ENCODE peak calls at places on chromosomes 11 and 22, in six cellular contexts. One of them, this sample, is unnamed.

GRCh38 chr11:77101043-77101537 is 1.6 kb upstream of the OMP start:
- DNase-seq in astrocyte: no peak
- DNase-seq in lower lobe of right lung: peak; percentile 5
- DNase-seq in ACHN: peak; percentile 34
- DNase-seq in GM13977: peak; percentile 72
- DNase-seq in A549: peak; percentile 57
- DNase-seq in this sample: no peak

GRCh38 chr11:47539681-47540039 is 13.3 kb downstream of the CELF1 start:
- DNase-seq in astrocyte: no peak
- DNase-seq in lower lobe of right lung: no peak
- DNase-seq in ACHN: no peak
- DNase-seq in GM13977: no peak
- DNase-seq in A549: no peak
- DNase-seq in this sample: no peak

GRCh38 chr11:64605656-64606585 is 14.9 kb downstream of the SLC22A12 start:
- DNase-seq in astrocyte: no peak
- DNase-seq in lower lobe of right lung: no peak
- DNase-seq in ACHN: no peak
- DNase-seq in GM13977: no peak
- DNase-seq in A549: no peak
- DNase-seq in this sample: no peak

GRCh38 chr11:57323503-57324153 is 1.1 kb downstream of the TNKS1BP1 start:
- DNase-seq in astrocyte: peak; percentile 15
- DNase-seq in lower lobe of right lung: no peak
- DNase-seq in ACHN: peak; percentile 37
- DNase-seq in GM13977: no peak
- DNase-seq in A549: no peak
- DNase-seq in this sample: no peak

GRCh38 chr11:128727811-128728431 is 34.0 kb downstream of the FLI1 start:
- DNase-seq in astrocyte: no peak
- DNase-seq in lower lobe of right lung: no peak
- DNase-seq in ACHN: no peak
- DNase-seq in GM13977: no peak
- DNase-seq in A549: no peak
- DNase-seq in this sample: no peak

GRCh38 chr11:58075781-58076180 is 45.0 kb downstream of the OR6Q1 start:
- DNase-seq in astrocyte: peak; percentile 41
- DNase-seq in lower lobe of right lung: no peak
- DNase-seq in ACHN: no peak
- DNase-seq in GM13977: no peak
- DNase-seq in A549: no peak
- DNase-seq in this sample: no peak

GRCh38 chr22:40499187-40499753 is 128.9 kb downstream of the SGSM3 start:
- DNase-seq in astrocyte: peak; percentile 99
- DNase-seq in lower lobe of right lung: no peak
- DNase-seq in ACHN: peak; percentile 90
- DNase-seq in GM13977: peak; percentile 43
- DNase-seq in A549: peak; percentile 89
- DNase-seq in this sample: no peak

GRCh38 chr11:100878474-100878873 is 191.4 kb downstream of the ARHGAP42 start:
- DNase-seq in astrocyte: peak; percentile 56
- DNase-seq in lower lobe of right lung: no peak
- DNase-seq in ACHN: no peak
- DNase-seq in GM13977: no peak
- DNase-seq in A549: no peak
- DNase-seq in this sample: no peak

GRCh38 chr11:67649634-67650540 is 643 bp downstream of the ACY3 start:
- DNase-seq in astrocyte: no peak
- DNase-seq in lower lobe of right lung: no peak
- DNase-seq in ACHN: peak; percentile 33
- DNase-seq in GM13977: no peak
- DNase-seq in A549: no peak
- DNase-seq in this sample: no peak

GRCh38 chr11:44627911-44628729 is 62.7 kb downstream of the CD82 start:
- DNase-seq in astrocyte: peak; percentile 61
- DNase-seq in lower lobe of right lung: peak; percentile 70
- DNase-seq in ACHN: no peak
- DNase-seq in GM13977: peak; percentile 72
- DNase-seq in A549: no peak
- DNase-seq in this sample: peak; percentile 32

GRCh38 chr11:59756496-59756840 is 1.3 kb downstream of the STX3 start:
- DNase-seq in astrocyte: peak; percentile 29
- DNase-seq in lower lobe of right lung: no peak
- DNase-seq in ACHN: peak; percentile 48
- DNase-seq in GM13977: no peak
- DNase-seq in A549: peak; percentile 10
- DNase-seq in this sample: no peak

GRCh38 chr22:46803031-46803880 is 40.8 kb downstream of the TBC1D22A start:
- DNase-seq in astrocyte: no peak
- DNase-seq in lower lobe of right lung: peak; percentile 83
- DNase-seq in ACHN: peak; percentile 39
- DNase-seq in GM13977: peak; percentile 85
- DNase-seq in A549: peak; percentile 46
- DNase-seq in this sample: no peak

This sample was measured in tibial nerve.